ENCODE peak calls at places on chromosomes 12 and 14, in ten cellular contexts. One of them, this sample, is unnamed.

GRCh38 chr14:99910337-99911268 is 117.4 kb downstream of the EML1 start:
- DNase-seq in stomach: no peak
- DNase-seq in A549: peak; percentile 69
- DNase-seq in HepG2: peak; percentile 16
- DNase-seq in sigmoid colon: no peak
- DNase-seq in transverse colon: no peak
- DNase-seq in SK-N-SH: no peak
- DNase-seq in H1: no peak
- DNase-seq in ovary: no peak
- DNase-seq in K562: no peak
- DNase-seq in this sample: no peak

GRCh38 chr14:85402546-85403162 is 127.3 kb upstream of the FLRT2 start:
- DNase-seq in A549: no peak
- DNase-seq in stomach: no peak
- DNase-seq in HepG2: no peak
- DNase-seq in H1: no peak
- DNase-seq in SK-N-SH: no peak
- DNase-seq in transverse colon: no peak
- DNase-seq in ovary: no peak
- DNase-seq in K562: no peak
- DNase-seq in sigmoid colon: no peak
- DNase-seq in this sample: no peak

GRCh38 chr14:51666831-51667230 is 15.1 kb downstream of the FRMD6 start:
- DNase-seq in ovary: no peak
- DNase-seq in K562: no peak
- DNase-seq in HepG2: peak; percentile 35
- DNase-seq in H1: no peak
- DNase-seq in transverse colon: no peak
- DNase-seq in stomach: no peak
- DNase-seq in SK-N-SH: no peak
- DNase-seq in sigmoid colon: no peak
- DNase-seq in A549: no peak
- DNase-seq in this sample: no peak

GRCh38 chr14:89186850-89187376 is 230.1 kb downstream of the FOXN3 start:
- DNase-seq in A549: no peak
- DNase-seq in sigmoid colon: no peak
- DNase-seq in SK-N-SH: no peak
- DNase-seq in K562: no peak
- DNase-seq in stomach: no peak
- DNase-seq in transverse colon: no peak
- DNase-seq in ovary: peak; percentile 68
- DNase-seq in HepG2: no peak
- DNase-seq in H1: no peak
- DNase-seq in this sample: no peak

GRCh38 chr12:3076730-3077571 is at the start of gene TSPAN9:
- DNase-seq in A549: peak; percentile 83
- DNase-seq in sigmoid colon: peak; percentile 93
- DNase-seq in transverse colon: peak; percentile 76
- DNase-seq in K562: peak; percentile 89
- DNase-seq in H1: no peak
- DNase-seq in SK-N-SH: peak; percentile 96
- DNase-seq in HepG2: peak; percentile 37
- DNase-seq in ovary: peak; percentile 83
- DNase-seq in stomach: peak; percentile 87
- DNase-seq in this sample: peak; percentile 66

GRCh38 chr12:71958056-71958455 is 19.4 kb downstream of the TPH2 start:
- DNase-seq in transverse colon: no peak
- DNase-seq in H1: no peak
- DNase-seq in SK-N-SH: no peak
- DNase-seq in HepG2: peak; percentile 12
- DNase-seq in stomach: no peak
- DNase-seq in ovary: no peak
- DNase-seq in K562: no peak
- DNase-seq in sigmoid colon: no peak
- DNase-seq in A549: no peak
- DNase-seq in this sample: no peak

GRCh38 chr12:108323581-108323980 is 15.5 kb downstream of the CMKLR1 start:
- DNase-seq in transverse colon: no peak
- DNase-seq in H1: no peak
- DNase-seq in ovary: no peak
- DNase-seq in stomach: no peak
- DNase-seq in SK-N-SH: no peak
- DNase-seq in HepG2: no peak
- DNase-seq in sigmoid colon: no peak
- DNase-seq in A549: no peak
- DNase-seq in K562: no peak
- DNase-seq in this sample: no peak

GRCh38 chr14:106875503-106875902 is 1349.1 kb downstream of the TMEM121 start:
- DNase-seq in HepG2: no peak
- DNase-seq in transverse colon: peak; percentile 51
- DNase-seq in sigmoid colon: no peak
- DNase-seq in A549: no peak
- DNase-seq in ovary: peak; percentile 59
- DNase-seq in stomach: peak; percentile 51
- DNase-seq in SK-N-SH: no peak
- DNase-seq in H1: no peak
- DNase-seq in K562: no peak
- DNase-seq in this sample: no peak

GRCh38 chr12:27191531-27191930 is 52.6 kb upstream of the STK38L start:
- DNase-seq in sigmoid colon: no peak
- DNase-seq in A549: no peak
- DNase-seq in transverse colon: no peak
- DNase-seq in K562: no peak
- DNase-seq in H1: no peak
- DNase-seq in stomach: no peak
- DNase-seq in ovary: no peak
- DNase-seq in HepG2: no peak
- DNase-seq in SK-N-SH: no peak
- DNase-seq in this sample: no peak

DNA sequence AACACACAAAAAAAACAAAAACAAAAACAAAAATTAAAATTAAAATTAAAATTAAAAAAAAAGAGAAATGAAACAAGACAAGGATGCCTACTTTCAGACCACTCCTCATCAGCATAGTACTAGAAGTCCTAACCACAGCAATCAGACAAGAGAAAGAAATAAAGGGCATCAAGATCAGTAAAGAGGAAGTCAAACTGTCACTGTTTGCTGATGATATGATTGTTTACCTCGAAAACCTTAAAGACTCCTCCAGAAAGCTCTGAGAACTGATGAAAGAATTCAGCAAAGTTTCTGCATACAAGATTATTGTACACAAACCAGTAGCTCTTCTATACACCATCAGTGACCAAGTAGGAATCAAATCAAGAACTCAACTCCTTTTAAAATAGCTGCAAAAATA is 29.2 kb downstream of the ALG10 start:
- DNase-seq in ovary: no peak
- DNase-seq in stomach: no peak
- DNase-seq in K562: no peak
- DNase-seq in HepG2: no peak
- DNase-seq in sigmoid colon: no peak
- DNase-seq in H1: no peak
- DNase-seq in transverse colon: no peak
- DNase-seq in SK-N-SH: no peak
- DNase-seq in A549: no peak
- DNase-seq in this sample: no peak
- H3K9me3 ChIP-seq in ovary: no peaks in the 10 kb centered on the region
- H3K9me3 ChIP-seq in stomach: peaks cover 49% of the 10 kb centered on the region
- H3K9me3 ChIP-seq in K562: no peaks in the 10 kb centered on the region
- H3K9me3 ChIP-seq in HepG2: no peaks in the 10 kb centered on the region
- H3K9me3 ChIP-seq in sigmoid colon: no peaks in the 10 kb centered on the region
- H3K9me3 ChIP-seq in H1: peaks cover 47% of the 10 kb centered on the region
- H3K9me3 ChIP-seq in transverse colon: peaks cover 5% of the 10 kb centered on the region
- H3K9me3 ChIP-seq in SK-N-SH: no peaks in the 10 kb centered on the region
- H3K9me3 ChIP-seq in A549: no peaks in the 10 kb centered on the region
- H3K9me3 ChIP-seq in this sample: peaks cover 47% of the 10 kb centered on the region

GRCh38 chr12:52242442-52243263 is 9.6 kb downstream of the KRT7 start:
- DNase-seq in transverse colon: no peak
- DNase-seq in ovary: no peak
- DNase-seq in K562: no peak
- DNase-seq in stomach: no peak
- DNase-seq in sigmoid colon: peak; percentile 18
- DNase-seq in H1: no peak
- DNase-seq in SK-N-SH: peak; percentile 9
- DNase-seq in A549: no peak
- DNase-seq in HepG2: no peak
- DNase-seq in this sample: no peak
- H3K27ac ChIP-seq in transverse colon: no peak overlapping the region
- H3K27ac ChIP-seq in ovary: no peak overlapping the region
- H3K27ac ChIP-seq in K562: no peak overlapping the region
- H3K27ac ChIP-seq in stomach: peak overlapping the region; percentile 77
- H3K27ac ChIP-seq in sigmoid colon: no peak overlapping the region
- H3K27ac ChIP-seq in H1: no peak overlapping the region
- H3K27ac ChIP-seq in SK-N-SH: no peak overlapping the region
- H3K27ac ChIP-seq in A549: peak overlapping the region; percentile 92
- H3K27ac ChIP-seq in HepG2: no peak overlapping the region
- H3K27ac ChIP-seq in this sample: no peak overlapping the region

DNA sequence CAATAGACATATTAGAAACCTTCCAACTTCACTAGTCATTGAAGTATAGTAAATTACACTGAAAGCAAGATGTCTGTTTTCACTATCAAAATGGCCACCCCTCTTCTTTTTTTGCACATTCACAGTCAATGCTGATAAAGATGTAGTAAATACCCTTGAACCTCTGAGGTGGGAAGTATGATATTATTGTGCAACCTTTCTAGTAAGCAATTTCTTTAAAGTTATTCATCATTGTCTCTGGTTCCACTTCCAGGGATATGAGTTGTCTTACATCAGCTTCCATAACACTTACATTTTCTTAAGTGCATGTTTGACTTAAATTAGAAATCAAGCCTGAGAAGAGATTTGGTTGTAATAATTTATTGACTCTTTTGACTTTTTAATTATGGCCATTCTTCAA is 453.9 kb upstream of the MGAT4C start:
- DNase-seq in A549: no peak
- DNase-seq in H1: no peak
- DNase-seq in sigmoid colon: no peak
- DNase-seq in ovary: no peak
- DNase-seq in HepG2: no peak
- DNase-seq in transverse colon: no peak
- DNase-seq in stomach: no peak
- DNase-seq in SK-N-SH: no peak
- DNase-seq in K562: no peak
- DNase-seq in this sample: no peak
- TF ChIP-seq EP300 in A549: no peak
- TF ChIP-seq EP300 in H1: no peak
- TF ChIP-seq EP300 in sigmoid colon: no peak
- TF ChIP-seq EP300 in ovary: no peak
- TF ChIP-seq EP300 in HepG2: no peak
- TF ChIP-seq EP300 in transverse colon: no peak
- TF ChIP-seq EP300 in stomach: no peak
- TF ChIP-seq EP300 in SK-N-SH: no peak
- TF ChIP-seq EP300 in K562: no peak
- TF ChIP-seq EP300 in this sample: no peak

DNA sequence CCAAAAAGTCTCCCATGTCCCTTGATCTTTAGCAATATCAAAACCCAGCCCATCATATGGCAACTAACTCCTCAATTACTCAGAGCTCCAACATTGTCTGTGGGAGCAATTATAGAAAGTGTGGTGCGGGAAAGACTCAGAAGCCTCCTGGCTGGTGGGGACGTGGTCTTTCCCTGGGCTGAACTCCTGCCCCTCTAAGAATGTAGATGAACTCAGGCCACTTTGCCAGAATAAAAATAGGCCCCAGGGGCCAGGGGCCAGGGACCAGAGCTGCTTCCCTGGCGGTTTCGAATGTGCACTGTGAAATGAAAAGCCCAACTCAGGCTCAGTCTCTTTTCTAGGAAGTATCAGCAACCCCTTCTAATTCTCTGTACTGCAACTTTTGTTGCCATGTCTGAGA is 129.6 kb downstream of the SLC38A6 start:
- DNase-seq in HepG2: no peak
- DNase-seq in stomach: no peak
- DNase-seq in ovary: no peak
- DNase-seq in sigmoid colon: no peak
- DNase-seq in SK-N-SH: no peak
- DNase-seq in H1: no peak
- DNase-seq in A549: no peak
- DNase-seq in K562: no peak
- DNase-seq in transverse colon: no peak
- DNase-seq in this sample: no peak
- H3K9me3 ChIP-seq in HepG2: peaks cover 18% of the 10 kb centered on the region
- H3K9me3 ChIP-seq in stomach: peaks cover 18% of the 10 kb centered on the region
- H3K9me3 ChIP-seq in ovary: no peaks in the 10 kb centered on the region
- H3K9me3 ChIP-seq in sigmoid colon: no peaks in the 10 kb centered on the region
- H3K9me3 ChIP-seq in SK-N-SH: no peaks in the 10 kb centered on the region
- H3K9me3 ChIP-seq in H1: peaks cover 15% of the 10 kb centered on the region
- H3K9me3 ChIP-seq in A549: no peaks in the 10 kb centered on the region
- H3K9me3 ChIP-seq in K562: no peaks in the 10 kb centered on the region
- H3K9me3 ChIP-seq in transverse colon: no peaks in the 10 kb centered on the region
- H3K9me3 ChIP-seq in this sample: no peaks in the 10 kb centered on the region